ENCODE peak calls at places on chromosomes 5 and 9, in six cellular contexts. P is GM06990, V is SK-N-SH, R is kidney, C is pancreas, Z is tibial artery. I is an unnamed sample. For H3K36me3, the result is how much of the 10 kb centered on the place peaks cover.

GRCh38 chr5:158117467-158118165 is 258.7 kb upstream of the CLINT1 start:
- DNase-seq in P (no peak), V (no peak), R (no peak), C (no peak), Z (no peak), I (no peak)

GRCh38 chr9:35029852-35030251 is 40.3 kb downstream of the DNAJB5 start:
- DNase-seq in P (no peak), V (no peak), R (no peak), C (no peak), Z (no peak), I (no peak)

GRCh38 chr5:116771466-116772151 is 197.0 kb upstream of the SEMA6A start:
- DNase-seq in P (no peak), V (no peak), R (no peak), C (no peak), Z (no peak), I (no peak)

GRCh38 chr9:131578778-131579504 is 33.6 kb downstream of the PRRT1B start:
- DNase-seq in P (peak), V (peak), R (peak), C (no peak), Z (no peak), I (no peak)

GRCh38 chr9:127905788-127906191 is 6.4 kb upstream of the ST6GALNAC6 start:
- DNase-seq in P (peak), V (no peak), R (peak), C (no peak), Z (peak), I (no peak)

GRCh38 chr5:40080191-40080590 is 599.5 kb upstream of the PTGER4 start:
- DNase-seq in P (no peak), V (no peak), R (no peak), C (no peak), Z (no peak), I (no peak)

GRCh38 chr5:93654676-93655075 is 71.7 kb downstream of the NR2F1 start:
- DNase-seq in P (no peak), V (no peak), R (no peak), C (no peak), Z (no peak), I (no peak)

GRCh38 chr9:106528158-106528557 is 334.8 kb upstream of the ZNF462 start:
- DNase-seq in P (no peak), V (peak), R (no peak), C (no peak), Z (no peak), I (no peak)

GRCh38 chr9:115849679-115850412 is 303.7 kb upstream of the PAPPA start:
- DNase-seq in P (no peak), V (no peak), R (no peak), C (no peak), Z (no peak), I (no peak)

GRCh38 chr5:28914302-28914701 is 1875.9 kb upstream of the CDH9 start:
- DNase-seq in P (no peak), V (no peak), R (no peak), C (no peak), Z (no peak), I (no peak)

GRCh38 chr9:34010979-34011378 is 37.7 kb downstream of the UBAP2 start:
- DNase-seq in P (no peak), V (peak), R (no peak), C (no peak), Z (no peak), I (peak)

GRCh38 chr5:32446660-32447059 is 2.1 kb upstream of the ZFR start:
- DNase-seq in P (peak), V (no peak), R (no peak), C (no peak), Z (no peak), I (no peak)

GRCh38 chr5:32453916-32454315 is 9.4 kb upstream of the ZFR start:
- DNase-seq in P (no peak), V (no peak), R (no peak), C (no peak), Z (no peak), I (no peak)

GRCh38 chr5:32454821-32455220 is 10.3 kb upstream of the ZFR start:
- DNase-seq in P (no peak), V (no peak), R (no peak), C (no peak), Z (no peak), I (no peak)

GRCh38 chr5:32449216-32449721 is 4.7 kb upstream of the ZFR start:
- DNase-seq in P (no peak), V (no peak), R (no peak), C (no peak), Z (no peak), I (no peak)

GRCh38 chr5:32450952-32451351 is 6.4 kb upstream of the ZFR start:
- DNase-seq in P (no peak), V (no peak), R (no peak), C (no peak), Z (no peak), I (no peak)
- TF ChIP-seq CTCF in P (peak), V (peak), R (no peak), C (no peak), Z (no peak), I (no peak)

GRCh38 chr5:154933537-154933936 is 4.5 kb downstream of the GEMIN5 start:
- DNase-seq in P (no peak), V (no peak), R (no peak), C (no peak), Z (no peak), I (no peak)
- H3K36me3 ChIP-seq in P (under half), V (under half), R (under half), C (under half), Z (half or more), I (under half)

GRCh38 chr9:108282872-108283271 is 572.9 kb downstream of the ACTL7B start:
- DNase-seq in P (no peak), V (no peak), R (no peak), C (no peak), Z (no peak), I (no peak)
- TF ChIP-seq CTCF in P (peak), V (peak), R (no peak), C (no peak), Z (no peak), I (no peak)

GRCh38 chr5:142246263-142246662 is 78.6 kb downstream of the SPRY4 start:
- DNase-seq in P (no peak), V (no peak), R (no peak), C (no peak), Z (peak), I (no peak)
- H3K36me3 ChIP-seq in P (under half), V (under half), R (under half), C (under half), Z (under half), I (under half)

GRCh38 chr9:129177791-129178578 is at the start of gene IER5L:
- DNase-seq in P (peak), V (peak), R (peak), C (peak), Z (peak), I (peak)
- TF ChIP-seq CTCF in P (no peak), V (peak), R (no peak), C (no peak), Z (no peak), I (no peak)

GRCh38 chr9:4837768-4838546 is 45.2 kb downstream of the RCL1 start:
- DNase-seq in P (no peak), V (no peak), R (no peak), C (no peak), Z (peak), I (no peak)

GRCh38 chr9:4837126-4837767 is 44.5 kb downstream of the RCL1 start:
- DNase-seq in P (no peak), V (no peak), R (no peak), C (no peak), Z (no peak), I (no peak)

GRCh38 chr9:4842213-4842612 is 49.5 kb downstream of the RCL1 start:
- DNase-seq in P (no peak), V (no peak), R (no peak), C (no peak), Z (no peak), I (no peak)

GRCh38 chr9:4840018-4840417 is 47.3 kb downstream of the RCL1 start:
- DNase-seq in P (no peak), V (no peak), R (no peak), C (no peak), Z (no peak), I (no peak)

GRCh38 chr9:4839470-4839912 is 46.7 kb downstream of the RCL1 start:
- DNase-seq in P (no peak), V (no peak), R (no peak), C (no peak), Z (no peak), I (no peak)
- H3K36me3 ChIP-seq in P (under half), V (under half), R (under half), C (under half), Z (under half), I (under half)

I was measured in Caco-2.